ENCODE peak calls at places on chromosomes 1 and 21, in five cellular contexts. E is fibroblast of the conjunctiva, U is NCI-H1417, T is NCI-H1048, B is M059J. W is an unnamed sample.

GRCh38 chr1:14529436-14529835 is 69.0 kb upstream of the KAZN start:
- DNase-seq in E (no peak), U (no peak), T (no peak), B (peak; percentile 61), W (no peak)

GRCh38 chr1:172347416-172347815 is 73.1 kb upstream of the C1orf105 start:
- DNase-seq in E (no peak), U (no peak), T (no peak), B (no peak), W (no peak)

GRCh38 chr1:11985851-11986250 is 5.6 kb downstream of the MFN2 start:
- DNase-seq in E (peak; percentile 13), U (no peak), T (no peak), B (no peak), W (no peak)

GRCh38 chr1:242784807-242785206 is 260.3 kb upstream of the PLD5 start:
- DNase-seq in E (no peak), U (no peak), T (no peak), B (peak; percentile 5), W (peak; percentile 75)

GRCh38 chr1:41241748-41242644 is at the start of gene SCMH1:
- DNase-seq in E (no peak), U (peak; percentile 85), T (peak; percentile 43), B (peak; percentile 52), W (peak; percentile 82)

GRCh38 chr1:97867127-97867526 is 53.7 kb downstream of the DPYD start:
- DNase-seq in E (no peak), U (no peak), T (no peak), B (no peak), W (no peak)

GRCh38 chr1:178262101-178262500 is 168.2 kb downstream of the RASAL2 start:
- DNase-seq in E (peak; percentile 63), U (no peak), T (peak; percentile 89), B (peak; percentile 86), W (peak; percentile 64)

GRCh38 chr1:201505505-201505893 is 1.4 kb downstream of the CSRP1 start:
- DNase-seq in E (no peak), U (no peak), T (no peak), B (peak; percentile 86), W (peak; percentile 66)

GRCh38 chr1:105830614-105831146 is 1225.8 kb upstream of the PRMT6 start:
- DNase-seq in E (no peak), U (no peak), T (peak; percentile 6), B (no peak), W (no peak)

GRCh38 chr21:38267136-38267535 is 10.3 kb downstream of the KCNJ15 start:
- DNase-seq in E (no peak), U (no peak), T (no peak), B (no peak), W (no peak)

GRCh38 chr1:198771562-198772153 is 132.8 kb downstream of the PTPRC start:
- DNase-seq in E (peak; percentile 17), U (no peak), T (peak; percentile 31), B (peak; percentile 59), W (peak; percentile 42)

GRCh38 chr1:151854658-151855057 is 1.1 kb upstream of the THEM5 start:
- DNase-seq in E (no peak), U (no peak), T (no peak), B (no peak), W (no peak)

GRCh38 chr1:35569956-35570355 is 3.2 kb upstream of the TFAP2E start:
- DNase-seq in E (no peak), U (no peak), T (no peak), B (peak; percentile 58), W (no peak)

GRCh38 chr1:109083923-109084322 is 6.6 kb upstream of the TMEM167B start:
- DNase-seq in E (no peak), U (no peak), T (no peak), B (peak; percentile 53), W (no peak)

GRCh38 chr1:91844862-91845528 is 41.0 kb downstream of the TGFBR3 start:
- DNase-seq in E (peak; percentile 90), U (no peak), T (no peak), B (peak; percentile 95), W (no peak)

GRCh38 chr1:235648407-235648907 is 1.1 kb downstream of the GNG4 start:
- DNase-seq in E (no peak), U (peak; percentile 46), T (no peak), B (peak; percentile 36), W (peak; percentile 73)

GRCh38 chr1:187070076-187070475 is 241.3 kb downstream of the PLA2G4A start:
- DNase-seq in E (no peak), U (no peak), T (no peak), B (peak; percentile 2), W (peak; percentile 82)

GRCh38 chr1:39788758-39789570 is at the start of gene BMP8B:
- DNase-seq in E (no peak), U (peak; percentile 44), T (no peak), B (peak; percentile 50), W (peak; percentile 73)

GRCh38 chr1:231618588-231619256 is 7.9 kb upstream of the DISC1 start:
- DNase-seq in E (no peak), U (no peak), T (no peak), B (no peak), W (no peak)

GRCh38 chr1:160121388-160121787 is 5.8 kb downstream of the ATP1A2 start:
- DNase-seq in E (no peak), U (no peak), T (no peak), B (no peak), W (no peak)

GRCh38 chr1:67005068-67005467 is 48.9 kb downstream of the SLC35D1 start:
- DNase-seq in E (no peak), U (no peak), T (no peak), B (no peak), W (peak; percentile 18)

GRCh38 chr21:45865106-45865835 is 116.3 kb upstream of the COL6A1 start:
- DNase-seq in E (peak; percentile 43), U (no peak), T (no peak), B (peak; percentile 96), W (no peak)

GRCh38 chr1:78340006-78340405 is 150.8 kb upstream of the PTGFR start:
- DNase-seq in E (peak; percentile 69), U (no peak), T (no peak), B (peak; percentile 90), W (no peak)

GRCh38 chr1:107110346-107110745 is 30.5 kb upstream of the NTNG1 start:
- DNase-seq in E (no peak), U (no peak), T (no peak), B (no peak), W (no peak)

GRCh38 chr1:160365325-160365724 is 1.5 kb upstream of the NHLH1 start:
- DNase-seq in E (no peak), U (no peak), T (no peak), B (no peak), W (no peak)

GRCh38 chr1:28971980-28972771 is 57.8 kb downstream of the EPB41 start:
- DNase-seq in E (peak; percentile 78), U (no peak), T (no peak), B (peak; percentile 96), W (no peak)

GRCh38 chr1:197312163-197312562 is 44.1 kb downstream of the CRB1 start:
- DNase-seq in E (no peak), U (no peak), T (no peak), B (peak; percentile 83), W (no peak)

GRCh38 chr1:27616441-27616840 is 12.5 kb upstream of the AHDC1 start:
- DNase-seq in E (no peak), U (no peak), T (no peak), B (no peak), W (no peak)